ENCODE peak calls at places on chromosomes 3 and 15, in four cellular contexts. I is adrenal gland, L is HepG2, N is K562. Q is an unnamed sample. For H3K9me3, the result is how much of the 10 kb centered on the place peaks cover.

GRCh38 chr3:129824926-129825541 is 68.5 kb downstream of the TMCC1 start:
- DNase-seq in I (no peak), L (peak), N (peak), Q (peak)

GRCh38 chr3:36182024-36182423 is 198.3 kb upstream of the STAC start:
- DNase-seq in I (no peak), L (no peak), N (no peak), Q (no peak)

GRCh38 chr3:14780927-14781507 is 37.7 kb upstream of the FGD5 start:
- DNase-seq in I (peak), L (peak), N (peak), Q (peak)

GRCh38 chr3:126081618-126082333 is 2.1 kb downstream of the SLC41A3 start:
- DNase-seq in I (peak), L (peak), N (peak), Q (peak)

GRCh38 chr3:52257911-52258310 is 12.4 kb downstream of the PPM1M start:
- DNase-seq in I (no peak), L (no peak), N (no peak), Q (no peak)

GRCh38 chr3:9204253-9205005 is 45.0 kb downstream of the SRGAP3 start:
- DNase-seq in I (peak), L (peak), N (no peak), Q (no peak)

GRCh38 chr15:50077655-50078054 is 41.4 kb downstream of the ATP8B4 start:
- DNase-seq in I (no peak), L (no peak), N (no peak), Q (no peak)

GRCh38 chr15:44092221-44092620 is 102.8 kb downstream of the FRMD5 start:
- DNase-seq in I (no peak), L (no peak), N (no peak), Q (no peak)

GRCh38 chr3:46846624-46847542 is 16.4 kb downstream of the MYL3 start:
- DNase-seq in I (no peak), L (no peak), N (no peak), Q (no peak)
- TF ChIP-seq POLR2A in I (no peak), L (no peak), N (no peak), Q (no peak)

DNA sequence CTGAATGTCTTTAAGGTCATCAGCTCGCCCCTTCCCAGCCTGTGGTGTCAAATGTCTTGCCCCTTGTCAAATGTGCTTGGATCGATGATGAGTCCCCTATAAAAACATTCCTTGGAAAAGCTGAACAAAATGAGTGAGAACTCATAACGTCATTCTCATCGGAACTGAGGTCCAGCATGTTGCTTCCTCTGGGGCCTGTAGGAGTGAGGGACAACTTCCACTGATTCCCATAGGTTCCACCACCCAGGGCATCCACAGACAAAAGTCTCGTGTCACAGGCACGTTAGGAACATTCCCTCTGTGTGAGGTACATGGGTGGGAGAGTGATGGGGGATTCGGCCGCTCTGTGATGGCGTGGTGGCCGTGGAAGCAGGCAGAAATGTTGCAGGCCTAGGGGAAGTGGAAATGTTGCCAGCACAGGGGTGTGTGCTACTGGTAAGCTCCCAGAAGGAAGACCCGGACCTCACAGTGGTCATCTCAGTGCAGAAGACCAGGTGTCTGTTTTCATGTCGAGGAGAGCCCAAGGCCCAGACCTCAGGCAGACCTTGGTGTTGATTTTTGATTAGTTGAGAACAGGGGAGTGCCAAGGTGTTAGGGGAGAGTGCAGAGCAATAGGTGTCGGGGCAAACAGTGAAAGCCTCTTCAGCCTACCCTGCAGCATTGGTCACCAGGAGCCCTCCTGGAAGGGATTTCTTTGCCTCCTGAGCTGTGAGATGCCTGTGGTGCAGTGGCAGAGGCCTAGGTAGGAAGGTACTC is 96.8 kb downstream of the SNRPN start:
- DNase-seq in I (no peak), L (no peak), N (no peak), Q (no peak)
- H3K9me3 ChIP-seq in I (under half), L (half or more), N (under half), Q (under half)

GRCh38 chr3:58535531-58536500 is 1.2 kb downstream of the ACOX2 start:
- DNase-seq in I (no peak), L (peak), N (no peak), Q (no peak)

GRCh38 chr3:58536501-58537411 is at the start of gene ACOX2:
- DNase-seq in I (peak), L (no peak), N (no peak), Q (peak)

GRCh38 chr3:58540176-58540863 is 3.3 kb upstream of the ACOX2 start:
- DNase-seq in I (no peak), L (no peak), N (no peak), Q (no peak)

GRCh38 chr3:58537412-58538301 is 667 bp upstream of the ACOX2 start:
- DNase-seq in I (no peak), L (peak), N (no peak), Q (peak)

DNA sequence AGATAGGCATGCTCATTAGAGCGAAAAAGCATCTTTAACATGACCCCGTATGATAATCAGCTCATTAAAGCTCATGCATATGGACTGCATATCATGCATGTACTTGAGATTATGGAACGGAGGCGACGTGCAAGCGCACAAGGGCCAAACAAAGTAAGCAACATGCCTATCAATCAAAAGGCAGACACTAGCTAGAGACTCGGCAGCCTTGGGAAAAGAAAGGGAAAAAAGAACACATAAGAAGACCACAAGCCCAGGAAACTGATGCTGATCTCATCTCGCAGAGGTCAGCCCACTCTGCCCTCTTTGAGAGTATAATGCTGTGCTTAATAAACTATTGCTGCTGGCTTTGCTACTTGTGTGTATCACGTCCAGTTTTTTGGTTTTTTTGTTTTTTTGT is 2.6 kb upstream of the ACOX2 start:
- DNase-seq in I (no peak), L (no peak), N (no peak), Q (no peak)
- TF ChIP-seq CTCF in I (no peak), L (no peak), N (no peak), Q (no peak)

GRCh38 chr3:57953541-57953940 is 54.7 kb upstream of the FLNB start:
- DNase-seq in I (no peak), L (no peak), N (no peak), Q (no peak)

GRCh38 chr3:57952651-57953050 is 55.6 kb upstream of the FLNB start:
- DNase-seq in I (no peak), L (no peak), N (no peak), Q (no peak)

GRCh38 chr3:57951106-57951882 is 56.9 kb upstream of the FLNB start:
- DNase-seq in I (peak), L (peak), N (peak), Q (peak)

GRCh38 chr3:57949779-57950618 is 58.2 kb upstream of the FLNB start:
- DNase-seq in I (no peak), L (peak), N (no peak), Q (peak)

GRCh38 chr3:57952208-57952631 is 56.0 kb upstream of the FLNB start:
- DNase-seq in I (peak), L (peak), N (peak), Q (peak)
- TF ChIP-seq POLR2A in I (no peak), L (no peak), N (no peak), Q (no peak)